ENCODE peak calls at places on chromosomes 13 and 19, in five cellular contexts. I is lung, V is vagina, S is fibroblast of lung, F is prostate gland. X is an unnamed sample.

GRCh38 chr13:110268576-110269185 is 38.3 kb downstream of the COL4A1 start:
- DNase-seq in I (no peak), V (peak; percentile 49), S (no peak), F (no peak), X (no peak)

GRCh38 chr13:84661718-84662117 is 779.4 kb upstream of the SLITRK1 start:
- DNase-seq in I (no peak), V (no peak), S (no peak), F (no peak), X (no peak)

GRCh38 chr13:30798776-30799625 is 63.7 kb downstream of the ALOX5AP start:
- DNase-seq in I (no peak), V (no peak), S (peak; percentile 83), F (no peak), X (no peak)

GRCh38 chr19:45117167-45117594 is 24.2 kb downstream of the PPP1R37 start:
- DNase-seq in I (no peak), V (no peak), S (peak; percentile 58), F (no peak), X (peak; percentile 14)

GRCh38 chr13:113297370-113297871 is 382 bp downstream of the LAMP1 start:
- DNase-seq in I (peak; percentile 37), V (no peak), S (peak; percentile 18), F (no peak), X (peak; percentile 52)

GRCh38 chr13:110000534-110001345 is 214.4 kb upstream of the IRS2 start:
- DNase-seq in I (no peak), V (no peak), S (peak; percentile 35), F (no peak), X (no peak)

GRCh38 chr19:53545271-53546065 is 7.5 kb downstream of the ZNF331 start:
- DNase-seq in I (peak; percentile 30), V (no peak), S (peak; percentile 87), F (peak; percentile 8), X (no peak)

GRCh38 chr13:32905864-32906180 is 110.4 kb upstream of the KL start:
- DNase-seq in I (no peak), V (no peak), S (peak; percentile 56), F (no peak), X (no peak)

GRCh38 chr13:29118471-29118870 is 298.3 kb downstream of the MTUS2 start:
- DNase-seq in I (no peak), V (no peak), S (no peak), F (no peak), X (no peak)

GRCh38 chr13:37383066-37383465 is 215.5 kb downstream of the POSTN start:
- DNase-seq in I (no peak), V (no peak), S (peak; percentile 34), F (no peak), X (no peak)

GRCh38 chr19:53808710-53809125 is 15.4 kb downstream of the NLRP12 start:
- DNase-seq in I (no peak), V (no peak), S (peak; percentile 39), F (no peak), X (no peak)

GRCh38 chr13:28792992-28793391 is 27.1 kb upstream of the MTUS2 start:
- DNase-seq in I (no peak), V (no peak), S (peak; percentile 68), F (no peak), X (no peak)

GRCh38 chr19:47107201-47107952 is 6.2 kb downstream of the ZC3H4 start:
- DNase-seq in I (no peak), V (no peak), S (no peak), F (no peak), X (peak; percentile 20)

GRCh38 chr13:80363890-80364503 is 23.1 kb upstream of the SPRY2 start:
- DNase-seq in I (no peak), V (no peak), S (peak; percentile 13), F (no peak), X (no peak)

GRCh38 chr13:90256746-90257145 is 1090.7 kb upstream of the MIR17HG start:
- DNase-seq in I (no peak), V (no peak), S (no peak), F (no peak), X (no peak)

GRCh38 chr19:6963259-6963852 is 57.9 kb downstream of the MBD3L2B start:
- DNase-seq in I (no peak), V (no peak), S (no peak), F (no peak), X (no peak)

GRCh38 chr13:78317030-78317429 is 286.3 kb downstream of the POU4F1 start:
- DNase-seq in I (no peak), V (no peak), S (no peak), F (no peak), X (no peak)

GRCh38 chr13:113771709-113772331 is 12.8 kb downstream of the TMEM255B start:
- DNase-seq in I (no peak), V (no peak), S (no peak), F (no peak), X (peak; percentile 47)

GRCh38 chr19:28217064-28217463 is 995.9 kb downstream of the UQCRFS1 start:
- DNase-seq in I (no peak), V (no peak), S (no peak), F (no peak), X (no peak)

GRCh38 chr19:33604651-33605050 is 17.1 kb upstream of the CHST8 start:
- DNase-seq in I (no peak), V (no peak), S (no peak), F (no peak), X (no peak)

GRCh38 chr19:34808566-34808965 is 35.6 kb upstream of the ZNF599 start:
- DNase-seq in I (no peak), V (no peak), S (peak; percentile 62), F (no peak), X (no peak)

GRCh38 chr19:50843701-50844221 is 10.4 kb upstream of the KLK15 start:
- DNase-seq in I (no peak), V (no peak), S (no peak), F (no peak), X (no peak)

GRCh38 chr13:102900193-102900608 is 54.4 kb downstream of the ERCC5 start:
- DNase-seq in I (no peak), V (no peak), S (no peak), F (no peak), X (no peak)

GRCh38 chr19:6744381-6745288 is 5.2 kb downstream of the TRIP10 start:
- DNase-seq in I (peak; percentile 93), V (no peak), S (peak; percentile 85), F (peak; percentile 82), X (no peak)

GRCh38 chr13:33775339-33776108 is 42.4 kb upstream of the RFC3 start:
- DNase-seq in I (no peak), V (no peak), S (no peak), F (no peak), X (no peak)

GRCh38 chr19:48480151-48480475 is 10.9 kb downstream of the CYTH2 start:
- DNase-seq in I (no peak), V (no peak), S (no peak), F (peak; percentile 68), X (no peak)

GRCh38 chr13:50598338-50598737 is 245.2 kb downstream of the DLEU7 start:
- DNase-seq in I (no peak), V (no peak), S (no peak), F (no peak), X (no peak)

DNA sequence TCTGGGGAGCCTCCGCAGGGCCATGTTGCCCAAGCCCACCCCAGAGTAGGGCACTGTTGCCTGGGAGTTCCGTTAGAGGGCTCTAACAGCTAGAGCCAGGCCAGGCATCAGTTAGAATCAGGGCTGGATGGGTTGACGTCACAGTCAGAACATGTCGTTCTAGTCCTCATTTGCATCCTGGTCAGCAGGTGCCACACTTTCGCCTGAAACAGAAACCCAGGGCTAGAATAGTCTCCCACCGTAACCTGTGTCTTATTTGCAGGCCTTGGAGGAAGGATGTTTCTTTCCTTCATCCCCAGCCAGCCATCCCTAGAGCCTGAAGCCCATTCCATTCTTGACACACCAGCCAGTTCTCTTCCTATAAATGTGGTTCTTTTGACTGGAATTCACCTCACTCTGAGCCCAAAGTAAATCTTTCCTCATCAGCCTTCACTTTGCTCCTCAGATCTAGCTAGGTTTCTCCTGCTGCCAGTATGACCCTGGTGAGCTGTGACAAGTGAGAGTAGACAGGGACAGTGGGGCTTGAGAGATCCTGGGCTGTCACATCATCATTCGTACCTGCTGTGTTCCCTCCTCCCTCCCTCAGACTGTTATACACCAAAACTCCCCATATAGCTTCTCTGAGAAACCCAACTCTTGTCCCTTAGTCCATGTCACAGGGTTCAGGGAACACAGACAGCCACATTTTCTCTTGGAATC is 12.2 kb upstream of the CCDC97 start:
- DNase-seq in I (no peak), V (no peak), S (no peak), F (no peak), X (no peak)
- H3K4me1 ChIP-seq in I (peaks cover 11% of the 10 kb centered on the region), V (peaks cover 49% of the 10 kb centered on the region), S (peaks cover 30% of the 10 kb centered on the region), F (peaks cover 6% of the 10 kb centered on the region), X (peaks cover 48% of the 10 kb centered on the region)

DNA sequence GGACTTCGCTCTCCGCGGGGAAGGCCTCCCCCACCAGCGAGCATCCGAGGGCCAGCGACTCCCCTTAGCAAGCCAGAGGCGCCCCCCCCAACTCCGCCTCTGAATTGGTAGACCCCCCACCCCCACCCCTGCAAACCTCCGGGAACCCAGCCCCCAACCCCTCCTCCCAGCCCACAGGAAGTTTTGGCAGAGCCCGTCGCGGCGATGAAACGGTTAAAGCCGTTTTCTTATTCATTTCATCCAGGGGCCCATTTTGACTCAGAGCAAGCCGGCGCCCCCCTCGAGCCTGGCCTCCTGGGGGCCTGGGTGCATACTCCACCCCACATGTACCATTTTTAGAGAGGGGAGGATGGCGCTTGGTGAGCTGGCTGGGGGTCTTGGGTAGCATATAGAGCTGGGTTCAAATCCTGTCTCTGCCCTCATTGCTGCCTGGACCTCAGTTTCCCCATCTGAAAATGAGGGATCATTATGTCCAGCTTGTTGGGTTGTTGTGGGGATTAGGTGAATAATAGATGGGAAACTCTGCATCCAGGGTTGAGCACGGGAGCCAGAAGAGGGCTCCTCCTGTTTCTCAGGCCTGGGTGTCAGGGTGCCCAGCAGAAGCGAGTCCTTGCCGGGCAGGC is 7.9 kb upstream of the JUNB start:
- DNase-seq in I (no peak), V (no peak), S (no peak), F (no peak), X (no peak)
- H3K4me1 ChIP-seq in I (peaks cover 43% of the 10 kb centered on the region), V (peaks cover 76% of the 10 kb centered on the region), S (peaks cover 46% of the 10 kb centered on the region), F (peaks cover 52% of the 10 kb centered on the region), X (peaks cover 67% of the 10 kb centered on the region)

DNA sequence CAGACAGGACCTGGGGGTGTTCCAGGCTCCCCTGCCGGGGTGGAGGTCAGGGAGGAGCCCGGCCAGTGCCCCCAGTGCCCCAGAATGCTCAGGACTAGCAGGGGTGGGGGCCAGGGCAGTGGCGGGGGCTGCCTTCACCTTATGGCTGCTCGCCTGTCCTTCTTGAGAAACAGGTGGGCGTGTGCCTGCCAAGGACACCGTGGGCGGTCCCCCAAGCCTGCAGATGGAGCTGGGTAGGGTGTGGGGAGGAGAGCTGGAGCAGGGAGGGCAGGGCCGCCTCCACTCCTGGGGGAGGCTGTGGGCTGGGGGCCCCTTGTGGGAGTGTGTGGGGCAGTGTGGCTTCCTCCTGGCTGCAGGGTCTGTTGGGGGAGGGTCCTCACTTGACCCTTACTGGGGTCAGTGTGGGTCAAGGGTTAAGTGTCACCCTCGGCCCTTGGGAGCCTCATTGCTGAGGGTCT is 160.0 kb downstream of the KDM4B start:
- DNase-seq in I (no peak), V (no peak), S (peak; percentile 28), F (no peak), X (no peak)
- H3K4me1 ChIP-seq in I (peaks cover 16% of the 10 kb centered on the region), V (peaks cover 27% of the 10 kb centered on the region), S (no peaks in the 10 kb centered on the region), F (peaks cover 9% of the 10 kb centered on the region), X (peaks cover 40% of the 10 kb centered on the region)

GRCh38 chr19:14352526-14352925 is 28.7 kb upstream of the ADGRE5 start:
- DNase-seq in I (no peak), V (no peak), S (no peak), F (no peak), X (no peak)
- H3K4me1 ChIP-seq in I (no peaks in the 10 kb centered on the region), V (no peaks in the 10 kb centered on the region), S (no peaks in the 10 kb centered on the region), F (no peaks in the 10 kb centered on the region), X (peaks cover 49% of the 10 kb centered on the region)

GRCh38 chr19:55386515-55386947 is 799 bp downstream of the RPL28 start:
- DNase-seq in I (no peak), V (no peak), S (peak; percentile 30), F (no peak), X (peak; percentile 30)
- H3K4me1 ChIP-seq in I (peaks cover 32% of the 10 kb centered on the region), V (peaks cover 63% of the 10 kb centered on the region), S (peaks cover 22% of the 10 kb centered on the region), F (peaks cover 30% of the 10 kb centered on the region), X (peaks cover 61% of the 10 kb centered on the region)